ENCODE peak calls at places on chromosomes 2 and 18, in six cellular contexts. One of them, this sample, is unnamed.

GRCh38 chr2:12722445-12723316 is 5.9 kb downstream of the TRIB2 start:
- DNase-seq in astrocyte of the spinal cord: no peak
- DNase-seq in H9: no peak
- DNase-seq in left ventricle myocardium inferior: no peak
- DNase-seq in esophagus squamous epithelium: no peak
- DNase-seq in GM12865: no peak
- DNase-seq in this sample: no peak

GRCh38 chr2:57906152-57906732 is 140.4 kb upstream of the VRK2 start:
- DNase-seq in astrocyte of the spinal cord: peak
- DNase-seq in H9: no peak
- DNase-seq in left ventricle myocardium inferior: no peak
- DNase-seq in esophagus squamous epithelium: no peak
- DNase-seq in GM12865: peak
- DNase-seq in this sample: no peak

GRCh38 chr2:240350696-240351087 is 84.8 kb upstream of the GPC1 start:
- DNase-seq in astrocyte of the spinal cord: no peak
- DNase-seq in H9: no peak
- DNase-seq in left ventricle myocardium inferior: no peak
- DNase-seq in esophagus squamous epithelium: no peak
- DNase-seq in GM12865: no peak
- DNase-seq in this sample: no peak

GRCh38 chr18:68638613-68639012 is 76.3 kb downstream of the TMX3 start:
- DNase-seq in astrocyte of the spinal cord: no peak
- DNase-seq in H9: no peak
- DNase-seq in left ventricle myocardium inferior: no peak
- DNase-seq in esophagus squamous epithelium: no peak
- DNase-seq in GM12865: no peak
- DNase-seq in this sample: no peak

GRCh38 chr2:22360735-22361374 is 1024.1 kb upstream of the KLHL29 start:
- DNase-seq in astrocyte of the spinal cord: no peak
- DNase-seq in H9: no peak
- DNase-seq in left ventricle myocardium inferior: no peak
- DNase-seq in esophagus squamous epithelium: no peak
- DNase-seq in GM12865: no peak
- DNase-seq in this sample: no peak

GRCh38 chr18:28411806-28412205 is 234.9 kb upstream of the CDH2 start:
- DNase-seq in astrocyte of the spinal cord: peak
- DNase-seq in H9: no peak
- DNase-seq in left ventricle myocardium inferior: peak
- DNase-seq in esophagus squamous epithelium: no peak
- DNase-seq in GM12865: no peak
- DNase-seq in this sample: no peak

GRCh38 chr2:238255146-238255545 is 15.3 kb upstream of the HES6 start:
- DNase-seq in astrocyte of the spinal cord: no peak
- DNase-seq in H9: no peak
- DNase-seq in left ventricle myocardium inferior: no peak
- DNase-seq in esophagus squamous epithelium: no peak
- DNase-seq in GM12865: no peak
- DNase-seq in this sample: no peak

GRCh38 chr2:24986397-24986796 is 14.6 kb upstream of the DNAJC27 start:
- DNase-seq in astrocyte of the spinal cord: no peak
- DNase-seq in H9: no peak
- DNase-seq in left ventricle myocardium inferior: no peak
- DNase-seq in esophagus squamous epithelium: no peak
- DNase-seq in GM12865: no peak
- DNase-seq in this sample: no peak

GRCh38 chr2:207188601-207189000 is 22.9 kb upstream of the KLF7 start:
- DNase-seq in astrocyte of the spinal cord: peak
- DNase-seq in H9: no peak
- DNase-seq in left ventricle myocardium inferior: no peak
- DNase-seq in esophagus squamous epithelium: no peak
- DNase-seq in GM12865: no peak
- DNase-seq in this sample: no peak

GRCh38 chr2:84940088-84940470 is 30.9 kb upstream of the KCMF1 start:
- DNase-seq in astrocyte of the spinal cord: no peak
- DNase-seq in H9: no peak
- DNase-seq in left ventricle myocardium inferior: no peak
- DNase-seq in esophagus squamous epithelium: no peak
- DNase-seq in GM12865: peak
- DNase-seq in this sample: no peak

GRCh38 chr2:26635401-26635800 is 5.8 kb downstream of the CIB4 start:
- DNase-seq in astrocyte of the spinal cord: no peak
- DNase-seq in H9: no peak
- DNase-seq in left ventricle myocardium inferior: no peak
- DNase-seq in esophagus squamous epithelium: no peak
- DNase-seq in GM12865: no peak
- DNase-seq in this sample: no peak

GRCh38 chr18:317618-318017 is 49.8 kb upstream of the THOC1 start:
- DNase-seq in astrocyte of the spinal cord: no peak
- DNase-seq in H9: no peak
- DNase-seq in left ventricle myocardium inferior: no peak
- DNase-seq in esophagus squamous epithelium: no peak
- DNase-seq in GM12865: no peak
- DNase-seq in this sample: no peak

GRCh38 chr2:241214209-241214608 is 25.7 kb downstream of the ANO7 start:
- DNase-seq in astrocyte of the spinal cord: no peak
- DNase-seq in H9: no peak
- DNase-seq in left ventricle myocardium inferior: no peak
- DNase-seq in esophagus squamous epithelium: no peak
- DNase-seq in GM12865: no peak
- DNase-seq in this sample: no peak

GRCh38 chr2:10332402-10333246 is 29.9 kb downstream of the HPCAL1 start:
- DNase-seq in astrocyte of the spinal cord: peak
- DNase-seq in H9: no peak
- DNase-seq in left ventricle myocardium inferior: no peak
- DNase-seq in esophagus squamous epithelium: no peak
- DNase-seq in GM12865: no peak
- DNase-seq in this sample: no peak

GRCh38 chr2:143615617-143616016 is 486.4 kb downstream of the ARHGAP15 start:
- DNase-seq in astrocyte of the spinal cord: no peak
- DNase-seq in H9: no peak
- DNase-seq in left ventricle myocardium inferior: no peak
- DNase-seq in esophagus squamous epithelium: no peak
- DNase-seq in GM12865: no peak
- DNase-seq in this sample: no peak

GRCh38 chr2:102761763-102762162 is at the start of gene TMEM182:
- DNase-seq in astrocyte of the spinal cord: no peak
- DNase-seq in H9: no peak
- DNase-seq in left ventricle myocardium inferior: peak
- DNase-seq in esophagus squamous epithelium: no peak
- DNase-seq in GM12865: no peak
- DNase-seq in this sample: no peak

GRCh38 chr2:195660265-195660890 is 3.4 kb downstream of the SLC39A10 start:
- DNase-seq in astrocyte of the spinal cord: peak
- DNase-seq in H9: peak
- DNase-seq in left ventricle myocardium inferior: peak
- DNase-seq in esophagus squamous epithelium: no peak
- DNase-seq in GM12865: peak
- DNase-seq in this sample: peak

GRCh38 chr2:102504833-102505232 is 31.8 kb downstream of the SLC9A4 start:
- DNase-seq in astrocyte of the spinal cord: no peak
- DNase-seq in H9: no peak
- DNase-seq in left ventricle myocardium inferior: no peak
- DNase-seq in esophagus squamous epithelium: no peak
- DNase-seq in GM12865: no peak
- DNase-seq in this sample: no peak

GRCh38 chr18:61398961-61399632 is 65.9 kb downstream of the CDH20 start:
- DNase-seq in astrocyte of the spinal cord: peak
- DNase-seq in H9: no peak
- DNase-seq in left ventricle myocardium inferior: no peak
- DNase-seq in esophagus squamous epithelium: no peak
- DNase-seq in GM12865: no peak
- DNase-seq in this sample: no peak

GRCh38 chr2:242011991-242012764 is 142.6 kb downstream of the RTP5 start:
- DNase-seq in astrocyte of the spinal cord: no peak
- DNase-seq in H9: no peak
- DNase-seq in left ventricle myocardium inferior: no peak
- DNase-seq in esophagus squamous epithelium: no peak
- DNase-seq in GM12865: no peak
- DNase-seq in this sample: no peak

GRCh38 chr2:1742300-1742679 is 2.0 kb downstream of the PXDN start:
- DNase-seq in astrocyte of the spinal cord: no peak
- DNase-seq in H9: no peak
- DNase-seq in left ventricle myocardium inferior: no peak
- DNase-seq in esophagus squamous epithelium: no peak
- DNase-seq in GM12865: no peak
- DNase-seq in this sample: no peak

GRCh38 chr2:1743396-1744150 is 742 bp downstream of the PXDN start:
- DNase-seq in astrocyte of the spinal cord: peak
- DNase-seq in H9: peak
- DNase-seq in left ventricle myocardium inferior: no peak
- DNase-seq in esophagus squamous epithelium: no peak
- DNase-seq in GM12865: no peak
- DNase-seq in this sample: peak

GRCh38 chr2:1741851-1742250 is 2.5 kb downstream of the PXDN start:
- DNase-seq in astrocyte of the spinal cord: no peak
- DNase-seq in H9: no peak
- DNase-seq in left ventricle myocardium inferior: no peak
- DNase-seq in esophagus squamous epithelium: no peak
- DNase-seq in GM12865: no peak
- DNase-seq in this sample: no peak

GRCh38 chr2:1744151-1744445 is 217 bp downstream of the PXDN start:
- DNase-seq in astrocyte of the spinal cord: no peak
- DNase-seq in H9: peak
- DNase-seq in left ventricle myocardium inferior: no peak
- DNase-seq in esophagus squamous epithelium: no peak
- DNase-seq in GM12865: no peak
- DNase-seq in this sample: peak

DNA sequence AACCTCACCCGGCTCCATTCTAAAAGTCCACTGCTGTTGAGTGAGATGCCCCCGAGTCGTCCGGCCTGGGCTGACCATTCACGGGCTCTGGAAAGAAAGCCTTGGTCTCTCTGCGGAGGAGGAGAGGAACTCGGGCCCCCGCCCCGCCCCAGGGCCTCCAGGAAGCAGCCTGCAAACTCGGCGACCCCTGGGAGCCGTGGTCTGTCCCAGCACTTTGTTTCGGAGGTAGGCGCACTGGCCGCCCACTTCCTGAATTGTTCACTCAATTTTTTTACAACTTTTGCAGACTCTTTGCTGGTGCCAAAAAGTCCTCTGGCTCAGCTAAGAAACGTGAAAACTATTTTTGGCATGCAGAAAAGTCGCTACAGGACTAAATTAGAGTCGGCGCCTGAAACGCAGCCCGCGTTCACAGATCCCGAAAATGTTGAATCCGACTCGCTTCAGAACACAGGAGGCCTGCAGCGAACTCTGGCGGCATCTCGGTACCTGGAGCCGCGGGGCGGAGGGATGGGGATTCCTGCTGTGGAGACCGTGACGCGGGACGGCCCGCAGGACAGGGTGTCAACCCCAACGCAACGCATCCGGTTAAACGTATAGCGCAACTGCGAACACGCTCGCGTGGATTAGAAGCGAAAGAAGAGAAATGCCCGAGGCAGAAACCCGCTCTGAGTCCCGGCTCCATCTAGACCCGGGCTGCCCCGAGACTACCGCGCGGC is 1.5 kb downstream of the PXDN start:
- DNase-seq in astrocyte of the spinal cord: peak
- DNase-seq in H9: peak
- DNase-seq in left ventricle myocardium inferior: peak
- DNase-seq in esophagus squamous epithelium: no peak
- DNase-seq in GM12865: no peak
- DNase-seq in this sample: peak
- TF ChIP-seq CTCF in astrocyte of the spinal cord: peak
- TF ChIP-seq CTCF in H9: peak
- TF ChIP-seq CTCF in left ventricle myocardium inferior: peak
- TF ChIP-seq CTCF in esophagus squamous epithelium: peak
- TF ChIP-seq CTCF in GM12865: no peak
- TF ChIP-seq CTCF in this sample: no peak

GRCh38 chr2:219038600-219038999 is 2.7 kb downstream of the CFAP65 start:
- DNase-seq in astrocyte of the spinal cord: no peak
- DNase-seq in H9: no peak
- DNase-seq in left ventricle myocardium inferior: no peak
- DNase-seq in esophagus squamous epithelium: no peak
- DNase-seq in GM12865: no peak
- DNase-seq in this sample: no peak
- TF ChIP-seq CTCF in astrocyte of the spinal cord: no peak
- TF ChIP-seq CTCF in H9: no peak
- TF ChIP-seq CTCF in left ventricle myocardium inferior: no peak
- TF ChIP-seq CTCF in esophagus squamous epithelium: no peak
- TF ChIP-seq CTCF in GM12865: no peak
- TF ChIP-seq CTCF in this sample: no peak

GRCh38 chr2:119311831-119312230 is 54.8 kb downstream of the C2orf76 start:
- DNase-seq in astrocyte of the spinal cord: no peak
- DNase-seq in H9: no peak
- DNase-seq in left ventricle myocardium inferior: no peak
- DNase-seq in esophagus squamous epithelium: no peak
- DNase-seq in GM12865: no peak
- DNase-seq in this sample: no peak

GRCh38 chr2:119315241-119315925 is 51.3 kb downstream of the C2orf76 start:
- DNase-seq in astrocyte of the spinal cord: no peak
- DNase-seq in H9: no peak
- DNase-seq in left ventricle myocardium inferior: no peak
- DNase-seq in esophagus squamous epithelium: no peak
- DNase-seq in GM12865: no peak
- DNase-seq in this sample: no peak

GRCh38 chr2:119308793-119309330 is 57.8 kb downstream of the C2orf76 start:
- DNase-seq in astrocyte of the spinal cord: no peak
- DNase-seq in H9: no peak
- DNase-seq in left ventricle myocardium inferior: no peak
- DNase-seq in esophagus squamous epithelium: no peak
- DNase-seq in GM12865: no peak
- DNase-seq in this sample: no peak

GRCh38 chr2:119307419-119308140 is 59.1 kb downstream of the C2orf76 start:
- DNase-seq in astrocyte of the spinal cord: no peak
- DNase-seq in H9: no peak
- DNase-seq in left ventricle myocardium inferior: no peak
- DNase-seq in esophagus squamous epithelium: no peak
- DNase-seq in GM12865: no peak
- DNase-seq in this sample: no peak

GRCh38 chr2:119311371-119311770 is 55.3 kb downstream of the C2orf76 start:
- DNase-seq in astrocyte of the spinal cord: no peak
- DNase-seq in H9: peak
- DNase-seq in left ventricle myocardium inferior: no peak
- DNase-seq in esophagus squamous epithelium: no peak
- DNase-seq in GM12865: no peak
- DNase-seq in this sample: no peak
- TF ChIP-seq CTCF in astrocyte of the spinal cord: no peak
- TF ChIP-seq CTCF in H9: peak
- TF ChIP-seq CTCF in left ventricle myocardium inferior: no peak
- TF ChIP-seq CTCF in esophagus squamous epithelium: no peak
- TF ChIP-seq CTCF in GM12865: no peak
- TF ChIP-seq CTCF in this sample: no peak

GRCh38 chr2:164651361-164651760 is 30.1 kb upstream of the GRB14 start:
- DNase-seq in astrocyte of the spinal cord: no peak
- DNase-seq in H9: peak
- DNase-seq in left ventricle myocardium inferior: no peak
- DNase-seq in esophagus squamous epithelium: no peak
- DNase-seq in GM12865: no peak
- DNase-seq in this sample: no peak

GRCh38 chr2:164657129-164657528 is 35.8 kb upstream of the GRB14 start:
- DNase-seq in astrocyte of the spinal cord: peak
- DNase-seq in H9: no peak
- DNase-seq in left ventricle myocardium inferior: no peak
- DNase-seq in esophagus squamous epithelium: no peak
- DNase-seq in GM12865: no peak
- DNase-seq in this sample: no peak

GRCh38 chr2:164661349-164661748 is 40.1 kb upstream of the GRB14 start:
- DNase-seq in astrocyte of the spinal cord: peak
- DNase-seq in H9: no peak
- DNase-seq in left ventricle myocardium inferior: no peak
- DNase-seq in esophagus squamous epithelium: no peak
- DNase-seq in GM12865: no peak
- DNase-seq in this sample: no peak

GRCh38 chr2:164655336-164655735 is 34.1 kb upstream of the GRB14 start:
- DNase-seq in astrocyte of the spinal cord: peak
- DNase-seq in H9: no peak
- DNase-seq in left ventricle myocardium inferior: no peak
- DNase-seq in esophagus squamous epithelium: no peak
- DNase-seq in GM12865: no peak
- DNase-seq in this sample: no peak

GRCh38 chr2:164655750-164656149 is 34.5 kb upstream of the GRB14 start:
- DNase-seq in astrocyte of the spinal cord: peak
- DNase-seq in H9: no peak
- DNase-seq in left ventricle myocardium inferior: no peak
- DNase-seq in esophagus squamous epithelium: no peak
- DNase-seq in GM12865: no peak
- DNase-seq in this sample: no peak
- TF ChIP-seq CTCF in astrocyte of the spinal cord: peak
- TF ChIP-seq CTCF in H9: peak
- TF ChIP-seq CTCF in left ventricle myocardium inferior: peak
- TF ChIP-seq CTCF in esophagus squamous epithelium: no peak
- TF ChIP-seq CTCF in GM12865: no peak
- TF ChIP-seq CTCF in this sample: no peak